ENCODE peak calls at places on chromosome 4, in four cellular contexts. S, W, P and T are unnamed samples.

GRCh38 chr4:94550352-94550751 is 98.6 kb downstream of the PDLIM5 start:
- DNase-seq in W (no peak), S (no peak), P (no peak), T (no peak)

GRCh38 chr4:124019749-124020549 is 623.4 kb downstream of the SPRY1 start:
- DNase-seq in W (no peak), P (no peak), S (no peak), T (no peak)

GRCh38 chr4:169869487-169869886 is 111.7 kb upstream of the HPF1 start:
- DNase-seq in W (no peak), P (peak; percentile 14), S (no peak), T (no peak)

GRCh38 chr4:153643406-153644016 is 40.6 kb upstream of the TLR2 start:
- DNase-seq in W (no peak), P (peak; percentile 50), S (peak; percentile 55), T (peak; percentile 67)

GRCh38 chr4:53693408-53693807 is 102.1 kb upstream of the LNX1 start:
- DNase-seq in P (peak; percentile 34), S (no peak), W (no peak), T (no peak)

GRCh38 chr4:41222259-41222658 is 7.9 kb upstream of the APBB2 start:
- DNase-seq in S (no peak), W (no peak), P (no peak), T (no peak)

GRCh38 chr4:172155838-172156345 is 342.7 kb downstream of the GALNTL6 start:
- DNase-seq in S (no peak), P (no peak), W (no peak), T (no peak)

GRCh38 chr4:140186651-140187315 is 32.8 kb upstream of the MAML3 start:
- DNase-seq in S (no peak), P (peak; percentile 81), W (no peak), T (no peak)

GRCh38 chr4:86891785-86892638 is at the start of gene C4orf36:
- DNase-seq in P (peak; percentile 75), S (peak; percentile 70), W (peak; percentile 94), T (peak; percentile 75)